ENCODE peak calls at places on chromosome 18, in ten cellular contexts. E, T, L, H, U, Y, B, J, I and R are unnamed samples.

GRCh38 chr18:51654441-51655326 is 457.2 kb upstream of the MEX3C start:
- DNase-seq in E (no peak), T (peak), L (no peak), H (no peak), U (no peak), Y (no peak), B (no peak), J (no peak), I (no peak), R (no peak)

GRCh38 chr18:61397222-61397621 is 64.0 kb downstream of the CDH20 start:
- DNase-seq in E (no peak), T (no peak), L (no peak), H (no peak), U (no peak), Y (no peak), B (no peak), J (peak), I (no peak), R (no peak)

GRCh38 chr18:40041951-40042350 is 1913.1 kb upstream of the PIK3C3 start:
- DNase-seq in E (no peak), T (no peak), L (no peak), H (no peak), U (no peak), Y (no peak), B (no peak), J (no peak), I (no peak), R (no peak)

GRCh38 chr18:22604390-22604985 is 186.8 kb upstream of the CTAGE1 start:
- DNase-seq in E (no peak), T (peak), L (no peak), H (peak), U (no peak), Y (no peak), B (no peak), J (no peak), I (no peak), R (no peak)

GRCh38 chr18:38369772-38370690 is 804.4 kb upstream of the CELF4 start:
- DNase-seq in E (no peak), T (peak), L (no peak), H (peak), U (no peak), Y (no peak), B (no peak), J (no peak), I (no peak), R (no peak)

GRCh38 chr18:30527226-30527625 is 515.3 kb downstream of the DSC3 start:
- DNase-seq in E (no peak), T (no peak), L (no peak), H (no peak), U (no peak), Y (no peak), B (no peak), J (no peak), I (no peak), R (no peak)

GRCh38 chr18:48924621-48925601 is 25.9 kb downstream of the SMAD7 start:
- DNase-seq in E (no peak), T (no peak), L (no peak), H (no peak), U (no peak), Y (no peak), B (no peak), J (no peak), I (no peak), R (no peak)

GRCh38 chr18:3595282-3596273 is 145.6 kb downstream of the TGIF1 start:
- DNase-seq in E (peak), T (peak), L (no peak), H (peak), U (no peak), Y (no peak), B (no peak), J (peak), I (no peak), R (peak)

GRCh38 chr18:6741290-6741689 is 11.8 kb downstream of the ARHGAP28 start:
- DNase-seq in E (peak), T (no peak), L (no peak), H (peak), U (no peak), Y (peak), B (no peak), J (no peak), I (no peak), R (no peak)

GRCh38 chr18:12015697-12016062 is 34.4 kb downstream of the IMPA2 start:
- DNase-seq in E (no peak), T (no peak), L (peak), H (peak), U (no peak), Y (no peak), B (no peak), J (peak), I (no peak), R (no peak)

GRCh38 chr18:730692-731091 is 18.3 kb upstream of the ENOSF1 start:
- DNase-seq in E (no peak), T (no peak), L (no peak), H (no peak), U (no peak), Y (no peak), B (no peak), J (no peak), I (no peak), R (no peak)

GRCh38 chr18:4203525-4203924 is 251.6 kb downstream of the DLGAP1 start:
- DNase-seq in E (no peak), T (no peak), L (no peak), H (no peak), U (no peak), Y (no peak), B (no peak), J (no peak), I (no peak), R (no peak)

GRCh38 chr18:58254873-58255511 is 211.0 kb downstream of the NEDD4L start:
- DNase-seq in E (no peak), T (no peak), L (no peak), H (peak), U (no peak), Y (no peak), B (no peak), J (peak), I (no peak), R (no peak)

GRCh38 chr18:68679531-68679930 is 35.4 kb downstream of the TMX3 start:
- DNase-seq in E (peak), T (no peak), L (no peak), H (no peak), U (no peak), Y (no peak), B (no peak), J (no peak), I (no peak), R (peak)

GRCh38 chr18:29556070-29556469 is 1379.1 kb upstream of the CDH2 start:
- DNase-seq in E (no peak), T (no peak), L (no peak), H (no peak), U (no peak), Y (no peak), B (no peak), J (no peak), I (no peak), R (no peak)

GRCh38 chr18:36798738-36799473 is 29.9 kb downstream of the TPGS2 start:
- DNase-seq in E (no peak), T (no peak), L (no peak), H (peak), U (no peak), Y (no peak), B (no peak), J (no peak), I (no peak), R (no peak)

GRCh38 chr18:22272242-22272641 is 102.9 kb downstream of the GATA6 start:
- DNase-seq in E (no peak), T (no peak), L (no peak), H (no peak), U (no peak), Y (no peak), B (no peak), J (no peak), I (no peak), R (no peak)

GRCh38 chr18:31740180-31740579 is 20.5 kb downstream of the SLC25A52 start:
- DNase-seq in E (no peak), T (peak), L (no peak), H (no peak), U (no peak), Y (no peak), B (no peak), J (no peak), I (no peak), R (no peak)

GRCh38 chr18:68033466-68033865 is 516.9 kb upstream of the DSEL start:
- DNase-seq in E (peak), T (no peak), L (no peak), H (peak), U (no peak), Y (no peak), B (no peak), J (no peak), I (no peak), R (no peak)

GRCh38 chr18:77108001-77108692 is 24.4 kb downstream of the MBP start:
- DNase-seq in E (peak), T (peak), L (no peak), H (peak), U (no peak), Y (no peak), B (no peak), J (peak), I (no peak), R (peak)

GRCh38 chr18:21599585-21600525 is 649 bp downstream of the ESCO1 start:
- DNase-seq in E (no peak), T (peak), L (peak), H (peak), U (no peak), Y (peak), B (no peak), J (peak), I (peak), R (peak)

GRCh38 chr18:56028514-56028913 is 440.5 kb upstream of the TCF4 start:
- DNase-seq in E (peak), T (no peak), L (no peak), H (peak), U (no peak), Y (peak), B (no peak), J (no peak), I (no peak), R (no peak)

GRCh38 chr18:9831046-9831722 is 54.6 kb upstream of the TXNDC2 start:
- DNase-seq in E (no peak), T (no peak), L (no peak), H (no peak), U (no peak), Y (no peak), B (no peak), J (no peak), I (no peak), R (no peak)

GRCh38 chr18:13320891-13321425 is 102.4 kb downstream of the LDLRAD4 start:
- DNase-seq in E (no peak), T (no peak), L (no peak), H (no peak), U (no peak), Y (no peak), B (no peak), J (no peak), I (no peak), R (no peak)

GRCh38 chr18:991441-991840 is 86.8 kb downstream of the ADCYAP1 start:
- DNase-seq in E (no peak), T (no peak), L (no peak), H (no peak), U (no peak), Y (no peak), B (no peak), J (no peak), I (no peak), R (no peak)

GRCh38 chr18:13539050-13539449 is 187.3 kb downstream of the FAM210A start:
- DNase-seq in E (no peak), T (no peak), L (peak), H (no peak), U (no peak), Y (no peak), B (no peak), J (no peak), I (no peak), R (no peak)

GRCh38 chr18:65235966-65236634 is 514.7 kb upstream of the CDH7 start:
- DNase-seq in E (no peak), T (no peak), L (no peak), H (peak), U (no peak), Y (no peak), B (no peak), J (no peak), I (no peak), R (no peak)

GRCh38 chr18:61893304-61893970 is 630 bp upstream of the RNF152 start:
- DNase-seq in E (peak), T (peak), L (peak), H (peak), U (no peak), Y (peak), B (no peak), J (peak), I (peak), R (peak)

GRCh38 chr18:73807551-73808192 is 340.0 kb downstream of the FBXO15 start:
- DNase-seq in E (no peak), T (no peak), L (no peak), H (no peak), U (no peak), Y (no peak), B (no peak), J (no peak), I (no peak), R (no peak)

GRCh38 chr18:36334798-36335197 is 37.3 kb downstream of the FHOD3 start:
- DNase-seq in E (no peak), T (no peak), L (no peak), H (no peak), U (no peak), Y (no peak), B (no peak), J (no peak), I (no peak), R (no peak)

GRCh38 chr18:67525328-67526110 is 9.0 kb upstream of the DSEL start:
- DNase-seq in E (peak), T (no peak), L (no peak), H (peak), U (no peak), Y (peak), B (no peak), J (peak), I (peak), R (no peak)

GRCh38 chr18:76610933-76611749 is 116.1 kb upstream of the ZNF516 start:
- DNase-seq in E (no peak), T (no peak), L (no peak), H (peak), U (no peak), Y (no peak), B (no peak), J (no peak), I (no peak), R (no peak)

GRCh38 chr18:11992096-11992785 is 10.9 kb downstream of the IMPA2 start:
- DNase-seq in E (no peak), T (no peak), L (peak), H (no peak), U (no peak), Y (no peak), B (no peak), J (peak), I (no peak), R (no peak)

GRCh38 chr18:50188652-50189051 is 6.3 kb downstream of the MYO5B start:
- DNase-seq in E (no peak), T (no peak), L (no peak), H (no peak), U (no peak), Y (no peak), B (no peak), J (no peak), I (no peak), R (no peak)

GRCh38 chr18:50190236-50190635 is 4.7 kb downstream of the MYO5B start:
- DNase-seq in E (no peak), T (no peak), L (no peak), H (peak), U (no peak), Y (no peak), B (no peak), J (no peak), I (no peak), R (no peak)

GRCh38 chr18:50186385-50186784 is 8.6 kb downstream of the MYO5B start:
- DNase-seq in E (no peak), T (no peak), L (no peak), H (no peak), U (no peak), Y (no peak), B (no peak), J (no peak), I (no peak), R (no peak)

GRCh38 chr18:50189160-50189559 is 5.8 kb downstream of the MYO5B start:
- DNase-seq in E (no peak), T (peak), L (no peak), H (no peak), U (no peak), Y (no peak), B (no peak), J (no peak), I (no peak), R (no peak)

GRCh38 chr18:50187659-50188058 is 7.3 kb downstream of the MYO5B start:
- DNase-seq in E (no peak), T (no peak), L (no peak), H (no peak), U (no peak), Y (no peak), B (no peak), J (no peak), I (no peak), R (no peak)
- TF ChIP-seq CTCF in E (no peak), T (no peak), L (no peak), H (no peak), U (no peak), Y (no peak), B (no peak), J (no peak), I (no peak), R (no peak)

GRCh38 chr18:80034852-80035406 is 695 bp downstream of the RBFA start:
- DNase-seq in E (no peak), T (no peak), L (no peak), H (peak), U (no peak), Y (no peak), B (no peak), J (no peak), I (no peak), R (peak)
- TF ChIP-seq CTCF in E (peak), T (no peak), L (no peak), H (no peak), U (no peak), Y (no peak), B (no peak), J (no peak), I (no peak), R (no peak)

GRCh38 chr18:26090130-26091046 is at the start of gene SS18:
- DNase-seq in E (peak), T (peak), L (peak), H (peak), U (peak), Y (peak), B (peak), J (peak), I (peak), R (peak)
- TF ChIP-seq CTCF in E (no peak), T (no peak), L (no peak), H (no peak), U (no peak), Y (no peak), B (no peak), J (no peak), I (no peak), R (no peak)

DNA sequence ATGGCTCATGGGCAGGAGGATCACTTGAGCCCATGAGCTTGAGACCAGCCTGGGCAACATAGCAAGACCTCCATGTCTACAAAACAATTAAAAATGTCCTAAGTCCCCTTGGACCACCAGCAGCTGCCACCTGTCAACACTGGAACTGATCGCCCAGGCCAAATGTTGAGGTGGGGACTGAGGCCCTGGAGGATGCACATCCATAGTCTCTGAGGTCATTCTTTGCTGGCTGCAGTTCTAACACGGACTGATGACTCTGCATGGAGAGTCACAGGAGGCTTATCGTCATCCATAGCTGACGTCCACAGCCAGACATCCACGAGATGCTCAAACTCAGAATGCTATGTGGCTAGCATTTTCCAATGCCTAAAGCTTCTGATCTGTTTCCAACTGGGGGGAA is 151.3 kb downstream of the BCL2 start:
- DNase-seq in E (no peak), T (no peak), L (no peak), H (no peak), U (no peak), Y (no peak), B (no peak), J (no peak), I (no peak), R (no peak)
- TF ChIP-seq CTCF in E (no peak), T (no peak), L (no peak), H (no peak), U (no peak), Y (no peak), B (no peak), J (no peak), I (no peak), R (no peak)

GRCh38 chr18:79952996-79953559 is 1.6 kb upstream of the SLC66A2 start:
- DNase-seq in E (no peak), T (no peak), L (peak), H (no peak), U (peak), Y (no peak), B (no peak), J (peak), I (no peak), R (no peak)

GRCh38 chr18:79950440-79951341 is 762 bp downstream of the SLC66A2 start:
- DNase-seq in E (no peak), T (peak), L (peak), H (no peak), U (peak), Y (peak), B (no peak), J (peak), I (no peak), R (peak)

GRCh38 chr18:79949571-79950439 is 1.6 kb downstream of the SLC66A2 start:
- DNase-seq in E (no peak), T (peak), L (peak), H (no peak), U (peak), Y (no peak), B (no peak), J (peak), I (no peak), R (peak)

GRCh38 chr18:79952457-79952995 is 1.1 kb upstream of the SLC66A2 start:
- DNase-seq in E (no peak), T (no peak), L (peak), H (no peak), U (peak), Y (no peak), B (no peak), J (no peak), I (no peak), R (no peak)

DNA sequence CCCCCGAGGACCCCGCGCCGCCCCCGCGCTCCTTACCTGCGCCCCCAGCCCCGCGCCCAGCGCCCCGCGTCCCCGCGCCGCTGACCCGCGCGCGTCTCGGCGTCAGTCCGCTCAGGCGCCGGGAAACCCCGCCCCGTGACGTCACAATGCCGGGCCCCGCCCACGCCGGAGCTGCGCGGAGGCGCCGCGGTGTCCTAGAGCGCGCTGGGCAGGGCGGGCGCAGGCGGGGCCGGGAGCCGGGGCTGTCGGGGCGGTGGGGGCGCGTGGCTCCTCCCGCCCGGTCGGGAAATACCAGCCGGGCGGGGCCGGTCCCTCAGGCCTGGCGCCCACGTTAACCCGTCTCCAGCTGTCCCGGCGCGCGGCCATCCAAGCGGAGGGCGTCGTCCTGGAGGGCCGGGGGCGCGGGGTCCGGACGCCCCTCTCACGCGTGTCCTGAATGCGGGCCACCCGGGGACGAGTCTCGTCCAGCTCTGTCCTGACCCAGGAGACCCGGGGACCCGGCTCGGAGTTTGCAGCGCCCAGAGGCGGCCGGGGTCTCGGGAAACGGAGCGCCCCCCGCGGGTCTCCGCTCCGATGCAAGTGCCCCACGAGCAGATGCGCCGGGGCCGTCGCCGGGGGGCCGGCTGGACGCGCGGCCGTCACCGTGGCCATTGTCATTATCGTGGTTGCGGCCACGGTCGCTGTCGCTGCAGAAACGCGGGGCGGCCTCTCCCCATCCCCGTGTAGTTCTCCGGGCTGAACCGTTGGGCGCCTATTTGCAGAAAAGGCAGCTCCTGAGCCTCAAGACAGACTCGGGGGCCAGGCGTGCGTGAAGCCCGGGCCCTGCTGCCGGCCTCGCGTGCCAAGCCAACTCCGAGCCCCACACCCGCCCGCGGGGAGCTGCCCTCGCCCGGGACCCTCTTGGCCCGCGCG is at the start of gene SLC66A2:
- DNase-seq in E (peak), T (peak), L (peak), H (peak), U (peak), Y (peak), B (peak), J (peak), I (peak), R (peak)
- TF ChIP-seq CTCF in E (peak), T (no peak), L (no peak), H (no peak), U (no peak), Y (no peak), B (no peak), J (no peak), I (no peak), R (no peak)